ENCODE peak calls at places on chromosomes 3 and 15, in nine cellular contexts. M, J, L, S, Y, X, P, O and A are unnamed samples.
A peak's percentile ranks its signal among the peaks of the same experiment; 100 is the strongest.

GRCh38 chr3:25781145-25781757 is 2.0 kb downstream of the NGLY1 start:
- DNase-seq in M (no peak), J (peak; percentile 9), L (no peak), S (no peak), Y (no peak), X (no peak), P (no peak), O (peak; percentile 19), A (no peak)

GRCh38 chr3:184315871-184316661 is 1.7 kb downstream of the EIF4G1 start:
- DNase-seq in M (no peak), J (peak; percentile 36), L (no peak), S (no peak), Y (no peak), X (no peak), P (no peak), O (no peak), A (no peak)

GRCh38 chr3:147428396-147429153 is 19.4 kb downstream of the ZIC1 start:
- DNase-seq in M (no peak), J (no peak), L (no peak), S (no peak), Y (no peak), X (no peak), P (no peak), O (no peak), A (no peak)

GRCh38 chr3:101999177-101999778 is 150.0 kb downstream of the NFKBIZ start:
- DNase-seq in M (no peak), J (no peak), L (no peak), S (no peak), Y (no peak), X (no peak), P (no peak), O (no peak), A (no peak)

GRCh38 chr3:127889461-127889863 is 25.6 kb upstream of the KBTBD12 start:
- DNase-seq in M (no peak), J (no peak), L (no peak), S (no peak), Y (no peak), X (no peak), P (no peak), O (no peak), A (no peak)

GRCh38 chr15:66084704-66085103 is 168.8 kb downstream of the MEGF11 start:
- DNase-seq in M (no peak), J (no peak), L (no peak), S (no peak), Y (no peak), X (no peak), P (no peak), O (no peak), A (no peak)

GRCh38 chr3:53645754-53646153 is 151.3 kb downstream of the CACNA1D start:
- DNase-seq in M (no peak), J (no peak), L (no peak), S (no peak), Y (no peak), X (no peak), P (no peak), O (no peak), A (no peak)

GRCh38 chr3:131549340-131549739 is 46.6 kb upstream of the MRPL3 start:
- DNase-seq in M (no peak), J (no peak), L (no peak), S (no peak), Y (no peak), X (no peak), P (no peak), O (peak; percentile 25), A (no peak)

GRCh38 chr15:69568621-69569020 is 116.0 kb downstream of the RPLP1 start:
- DNase-seq in M (no peak), J (no peak), L (peak; percentile 63), S (no peak), Y (no peak), X (peak; percentile 56), P (peak; percentile 64), O (no peak), A (no peak)

GRCh38 chr15:31341501-31342195 is 15.0 kb downstream of the KLF13 start:
- DNase-seq in M (no peak), J (no peak), L (no peak), S (no peak), Y (no peak), X (no peak), P (no peak), O (no peak), A (peak; percentile 58)

GRCh38 chr3:52454938-52455282 is 494 bp upstream of the NISCH start:
- DNase-seq in M (no peak), J (no peak), L (no peak), S (no peak), Y (no peak), X (no peak), P (no peak), O (no peak), A (no peak)

GRCh38 chr3:116356056-116356455 is 89.2 kb downstream of the LSAMP start:
- DNase-seq in M (no peak), J (no peak), L (no peak), S (no peak), Y (no peak), X (no peak), P (no peak), O (no peak), A (no peak)

GRCh38 chr3:196585044-196585757 is 16.7 kb downstream of the FBXO45 start:
- DNase-seq in M (no peak), J (no peak), L (no peak), S (no peak), Y (peak; percentile 22), X (no peak), P (no peak), O (no peak), A (no peak)

GRCh38 chr3:119812491-119813058 is 30.7 kb downstream of the NR1I2 start:
- DNase-seq in M (no peak), J (no peak), L (no peak), S (no peak), Y (no peak), X (no peak), P (no peak), O (no peak), A (no peak)